ENCODE peak calls at places on chromosomes 6 and 20, in eight cellular contexts. K, W, O, J, I, V, Q and A are unnamed samples. For H3K36me3, the result is how much of the 10 kb centered on the place peaks cover.

GRCh38 chr6:113719545-113719944 is 137.6 kb upstream of the MARCKS start:
- DNase-seq in K (peak), W (no peak), O (no peak), J (no peak), I (peak), V (no peak), Q (no peak), A (no peak)

GRCh38 chr6:96520851-96521115 is 823 bp upstream of the UFL1 start:
- DNase-seq in K (peak), W (no peak), O (no peak), J (no peak), I (no peak), V (no peak), Q (no peak), A (no peak)

GRCh38 chr6:163529605-163530004 is 115.1 kb downstream of the QKI start:
- DNase-seq in K (peak), W (no peak), O (no peak), J (peak), I (peak), V (no peak), Q (no peak), A (no peak)

GRCh38 chr6:82906951-82907350 is 158.7 kb downstream of the UBE3D start:
- DNase-seq in K (peak), W (no peak), O (no peak), J (peak), I (peak), V (no peak), Q (no peak), A (no peak)

GRCh38 chr20:18174906-18175683 is 37.4 kb downstream of the KAT14 start:
- DNase-seq in K (no peak), W (no peak), O (no peak), J (no peak), I (no peak), V (no peak), Q (no peak), A (no peak)

GRCh38 chr6:126701799-126702198 is 361.9 kb downstream of the CENPW start:
- DNase-seq in K (peak), W (no peak), O (no peak), J (no peak), I (no peak), V (no peak), Q (no peak), A (no peak)

GRCh38 chr20:25549172-25549865 is 36.0 kb downstream of the NINL start:
- DNase-seq in K (no peak), W (no peak), O (no peak), J (no peak), I (no peak), V (no peak), Q (no peak), A (no peak)

GRCh38 chr6:113843500-113844068 is 13.6 kb upstream of the MARCKS start:
- DNase-seq in K (no peak), W (no peak), O (no peak), J (no peak), I (no peak), V (no peak), Q (no peak), A (no peak)

GRCh38 chr6:155154158-155154830 is 109.5 kb upstream of the CLDN20 start:
- DNase-seq in K (peak), W (no peak), O (no peak), J (peak), I (peak), V (no peak), Q (no peak), A (no peak)

GRCh38 chr6:142960098-142960497 is 15.1 kb upstream of the HIVEP2 start:
- DNase-seq in K (peak), W (no peak), O (no peak), J (peak), I (peak), V (no peak), Q (no peak), A (no peak)

GRCh38 chr20:12928755-12929401 is 79.9 kb upstream of the SPTLC3 start:
- DNase-seq in K (peak), W (no peak), O (no peak), J (peak), I (peak), V (no peak), Q (no peak), A (no peak)

GRCh38 chr6:79280756-79281155 is 46.3 kb upstream of the HMGN3 start:
- DNase-seq in K (no peak), W (no peak), O (no peak), J (no peak), I (no peak), V (no peak), Q (no peak), A (no peak)

GRCh38 chr20:23889775-23890187 is 10.2 kb upstream of the CST5 start:
- DNase-seq in K (peak), W (peak), O (no peak), J (peak), I (peak), V (no peak), Q (peak), A (peak)

GRCh38 chr20:33846291-33846916 is 35.3 kb downstream of the CHMP4B start:
- DNase-seq in K (no peak), W (no peak), O (no peak), J (no peak), I (peak), V (peak), Q (no peak), A (no peak)

GRCh38 chr6:152378154-152378553 is 259.0 kb downstream of the SYNE1 start:
- DNase-seq in K (peak), W (no peak), O (no peak), J (peak), I (peak), V (no peak), Q (no peak), A (no peak)

GRCh38 chr6:19472850-19473249 is 364.3 kb upstream of the ID4 start:
- DNase-seq in K (peak), W (no peak), O (no peak), J (peak), I (no peak), V (no peak), Q (no peak), A (no peak)

GRCh38 chr20:41601742-41602141 is 16.4 kb downstream of the CHD6 start:
- DNase-seq in K (no peak), W (no peak), O (no peak), J (no peak), I (no peak), V (no peak), Q (no peak), A (no peak)

GRCh38 chr6:170243791-170244291 is 47.0 kb downstream of the DLL1 start:
- DNase-seq in K (peak), W (no peak), O (no peak), J (no peak), I (no peak), V (peak), Q (no peak), A (no peak)

GRCh38 chr6:34806738-34807453 is 15.0 kb downstream of the BLTP3A start:
- DNase-seq in K (peak), W (no peak), O (no peak), J (peak), I (peak), V (no peak), Q (no peak), A (no peak)

GRCh38 chr6:42790549-42791181 is 8.8 kb downstream of the BICRAL start:
- DNase-seq in K (no peak), W (no peak), O (no peak), J (no peak), I (no peak), V (no peak), Q (no peak), A (no peak)

GRCh38 chr20:39877792-39878191 is 811.2 kb downstream of the MAFB start:
- DNase-seq in K (no peak), W (no peak), O (no peak), J (no peak), I (no peak), V (no peak), Q (no peak), A (no peak)

GRCh38 chr6:24445704-24446103 is 43.0 kb downstream of the MRS2 start:
- DNase-seq in K (no peak), W (no peak), O (no peak), J (no peak), I (no peak), V (no peak), Q (no peak), A (no peak)

GRCh38 chr20:46757754-46758678 is 48.6 kb downstream of the SLC2A10 start:
- DNase-seq in K (peak), W (peak), O (peak), J (peak), I (peak), V (no peak), Q (peak), A (peak)

GRCh38 chr6:22954749-22955385 is 385.5 kb downstream of the HDGFL1 start:
- DNase-seq in K (peak), W (no peak), O (no peak), J (peak), I (no peak), V (no peak), Q (no peak), A (no peak)

GRCh38 chr20:51884561-51884960 is 82.2 kb upstream of the SALL4 start:
- DNase-seq in K (peak), W (no peak), O (no peak), J (no peak), I (peak), V (no peak), Q (no peak), A (no peak)

GRCh38 chr6:138094260-138094659 is 13.0 kb downstream of the PERP start:
- DNase-seq in K (no peak), W (no peak), O (no peak), J (no peak), I (no peak), V (no peak), Q (no peak), A (no peak)

GRCh38 chr6:9437836-9438235 is 977.0 kb downstream of the TFAP2A start:
- DNase-seq in K (peak), W (no peak), O (no peak), J (peak), I (peak), V (no peak), Q (no peak), A (no peak)

GRCh38 chr6:170423030-170423429 is 116.5 kb downstream of the FAM120B start:
- DNase-seq in K (no peak), W (no peak), O (no peak), J (no peak), I (no peak), V (no peak), Q (no peak), A (no peak)

GRCh38 chr6:109513571-109514071 is 30.6 kb upstream of the ZBTB24 start:
- DNase-seq in K (peak), W (no peak), O (no peak), J (peak), I (peak), V (no peak), Q (no peak), A (no peak)

GRCh38 chr20:24851346-24852019 is 97.6 kb upstream of the CST7 start:
- DNase-seq in K (no peak), W (no peak), O (no peak), J (no peak), I (no peak), V (no peak), Q (no peak), A (no peak)

GRCh38 chr6:129544892-129545612 is 164.9 kb downstream of the ARHGAP18 start:
- DNase-seq in K (no peak), W (no peak), O (no peak), J (no peak), I (peak), V (no peak), Q (no peak), A (no peak)

GRCh38 chr6:26286168-26286854 is 78.7 kb upstream of the BTN3A2 start:
- DNase-seq in K (peak), W (peak), O (peak), J (peak), I (peak), V (no peak), Q (peak), A (peak)

GRCh38 chr6:41706876-41707564 is 28.4 kb downstream of the TFEB start:
- DNase-seq in K (peak), W (no peak), O (no peak), J (no peak), I (no peak), V (no peak), Q (no peak), A (no peak)

GRCh38 chr6:159092631-159093030 is 47.8 kb upstream of the TAGAP start:
- DNase-seq in K (peak), W (no peak), O (no peak), J (no peak), I (no peak), V (no peak), Q (no peak), A (no peak)

GRCh38 chr20:57501461-57502330 is 23.2 kb downstream of the CTCFL start:
- DNase-seq in K (peak), W (no peak), O (no peak), J (no peak), I (peak), V (no peak), Q (no peak), A (no peak)

GRCh38 chr6:104603108-104603745 is 256.5 kb downstream of the HACE1 start:
- DNase-seq in K (no peak), W (no peak), O (no peak), J (peak), I (no peak), V (no peak), Q (no peak), A (no peak)

GRCh38 chr6:52976591-52977035 is 18.5 kb downstream of the GSTA4 start:
- DNase-seq in K (no peak), W (no peak), O (peak), J (no peak), I (no peak), V (no peak), Q (no peak), A (no peak)

GRCh38 chr20:37516697-37517370 is 4.2 kb upstream of the NNAT start:
- DNase-seq in K (no peak), W (no peak), O (no peak), J (peak), I (no peak), V (peak), Q (no peak), A (no peak)
- H3K36me3 ChIP-seq in K (under half), W (under half), O (half or more), J (under half), I (under half), V (half or more), Q (under half), A (under half)

GRCh38 chr6:13358486-13358885 is 30.1 kb upstream of the TBC1D7 start:
- DNase-seq in K (no peak), W (no peak), O (no peak), J (no peak), I (no peak), V (no peak), Q (no peak), A (no peak)
- H3K27ac ChIP-seq in K (no peak), W (no peak), O (no peak), J (no peak), I (no peak), V (no peak), Q (no peak), A (no peak)

GRCh38 chr20:1968958-1969357 is 24.9 kb downstream of the PDYN start:
- DNase-seq in K (no peak), W (no peak), O (no peak), J (no peak), I (no peak), V (no peak), Q (no peak), A (no peak)
- H3K36me3 ChIP-seq in K (under half), W (under half), O (under half), J (under half), I (under half), V (under half), Q (under half), A (under half)

GRCh38 chr20:49641683-49642649 is 71.7 kb downstream of the B4GALT5 start:
- DNase-seq in K (no peak), W (no peak), O (no peak), J (no peak), I (no peak), V (no peak), Q (no peak), A (no peak)
- H3K27ac ChIP-seq in K (no peak), W (no peak), O (peak), J (no peak), I (no peak), V (no peak), Q (no peak), A (no peak)

GRCh38 chr6:150695652-150696051 is 96.0 kb downstream of the PLEKHG1 start:
- DNase-seq in K (peak), W (no peak), O (no peak), J (peak), I (no peak), V (no peak), Q (no peak), A (no peak)
- H3K36me3 ChIP-seq in K (under half), W (under half), O (under half), J (under half), I (under half), V (under half), Q (under half), A (under half)

DNA sequence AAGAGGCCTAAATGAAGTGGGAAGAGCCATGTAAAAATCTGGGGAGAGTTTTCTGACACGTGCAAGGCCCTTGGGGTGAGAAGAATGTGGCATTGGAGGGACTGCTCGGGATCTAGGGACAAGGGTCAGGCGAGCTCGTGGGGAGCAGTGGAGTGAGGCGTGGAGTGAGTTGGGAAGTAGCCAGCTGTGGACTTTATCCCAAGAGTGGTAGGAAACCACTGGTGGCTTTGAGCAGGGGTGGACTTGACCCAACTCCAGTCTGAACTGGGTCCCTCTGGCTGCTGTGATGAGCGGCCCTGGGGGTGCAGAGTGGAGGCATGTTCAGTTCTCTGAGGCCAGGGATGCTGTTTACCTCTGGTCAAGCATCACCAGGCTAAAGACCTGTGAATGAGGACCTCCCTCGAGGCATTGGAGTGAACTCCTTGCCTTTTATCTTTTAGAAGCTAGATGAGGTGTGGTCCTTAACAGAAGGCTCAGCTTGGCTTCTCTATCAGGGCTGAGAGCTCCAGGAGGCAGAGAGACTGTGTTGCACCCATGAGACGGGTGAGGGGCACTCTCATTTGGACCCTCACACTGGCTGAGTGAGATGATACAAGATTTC is 20.6 kb downstream of the SLC22A1 start:
- DNase-seq in K (no peak), W (no peak), O (no peak), J (no peak), I (no peak), V (no peak), Q (no peak), A (no peak)
- H3K27ac ChIP-seq in K (no peak), W (no peak), O (no peak), J (no peak), I (no peak), V (no peak), Q (no peak), A (no peak)

GRCh38 chr20:45010399-45010828 is 44.1 kb downstream of the STK4 start:
- DNase-seq in K (peak), W (no peak), O (no peak), J (peak), I (peak), V (no peak), Q (no peak), A (no peak)

GRCh38 chr20:45012682-45013302 is 46.5 kb downstream of the STK4 start:
- DNase-seq in K (peak), W (no peak), O (no peak), J (peak), I (no peak), V (no peak), Q (no peak), A (no peak)

GRCh38 chr20:45011108-45011526 is 44.8 kb downstream of the STK4 start:
- DNase-seq in K (peak), W (peak), O (no peak), J (peak), I (peak), V (no peak), Q (peak), A (no peak)

GRCh38 chr20:45008521-45009049 is 42.3 kb downstream of the STK4 start:
- DNase-seq in K (peak), W (no peak), O (no peak), J (no peak), I (no peak), V (no peak), Q (no peak), A (no peak)
- H3K36me3 ChIP-seq in K (under half), W (under half), O (half or more), J (under half), I (under half), V (half or more), Q (under half), A (half or more)